ENCODE peak calls at places on chromosomes 6 and 20, in five cellular contexts. O is astrocyte of the cerebellum, H is dorsolateral prefrontal cortex, W is cardiac fibroblast, X is spleen. P is an unnamed sample.

GRCh38 chr6:116011520-116011919 is 49.2 kb downstream of the FRK start:
- DNase-seq in W (no peak), H (no peak), O (no peak), X (no peak), P (no peak)

GRCh38 chr20:36462440-36463211 is 78.7 kb upstream of the MYL9 start:
- DNase-seq in H (peak; percentile 46), O (no peak), W (peak; percentile 69), X (peak; percentile 87), P (no peak)

GRCh38 chr6:56795852-56796532 is 153.3 kb upstream of the DST start:
- DNase-seq in W (peak; percentile 50), X (no peak), O (no peak), H (no peak), P (no peak)

GRCh38 chr6:33103776-33104175 is 28.0 kb downstream of the HLA-DPB1 start:
- DNase-seq in W (no peak), X (no peak), H (no peak), O (no peak), P (no peak)

GRCh38 chr6:99225172-99225571 is 124.3 kb downstream of the FAXC start:
- DNase-seq in H (no peak), O (no peak), X (no peak), W (no peak), P (no peak)

GRCh38 chr6:1280666-1281300 is 31.1 kb upstream of the FOXQ1 start:
- DNase-seq in W (no peak), H (no peak), O (no peak), X (no peak), P (no peak)

GRCh38 chr6:32112436-32112980 is 3.4 kb upstream of the TNXB start:
- DNase-seq in H (no peak), W (peak; percentile 22), X (no peak), O (no peak), P (no peak)

GRCh38 chr20:6764619-6765018 is 2.9 kb upstream of the BMP2 start:
- DNase-seq in X (no peak), H (no peak), O (no peak), W (no peak), P (no peak)

GRCh38 chr6:6420097-6420496 is 99.6 kb upstream of the F13A1 start:
- DNase-seq in X (no peak), W (no peak), H (no peak), O (no peak), P (no peak)

GRCh38 chr6:106112446-106112845 is 26.3 kb downstream of the PRDM1 start:
- DNase-seq in W (no peak), O (no peak), H (no peak), X (no peak), P (no peak)

GRCh38 chr6:28977351-28978136 is 27.6 kb downstream of the ZNF311 start:
- DNase-seq in W (peak; percentile 89), X (peak; percentile 81), O (no peak), H (peak; percentile 23), P (no peak)

GRCh38 chr6:45717027-45717426 is 298.6 kb downstream of the CLIC5 start:
- DNase-seq in W (no peak), H (no peak), X (no peak), O (no peak), P (no peak)

GRCh38 chr20:2558581-2559301 is 22.4 kb downstream of the TMC2 start:
- DNase-seq in X (no peak), H (peak; percentile 30), W (no peak), O (no peak), P (no peak)

GRCh38 chr20:45347936-45348809 is at the start of gene SDC4:
- DNase-seq in O (no peak), W (peak; percentile 56), X (peak; percentile 83), H (peak; percentile 19), P (no peak)

GRCh38 chr6:15037253-15037652 is 208.6 kb upstream of the JARID2 start:
- DNase-seq in W (no peak), X (no peak), H (no peak), O (no peak), P (no peak)

GRCh38 chr6:111770263-111771083 is 102.8 kb downstream of the FYN start:
- DNase-seq in O (no peak), H (no peak), W (no peak), X (no peak), P (no peak)

GRCh38 chr20:10040070-10040970 is 5.5 kb downstream of the ANKEF1 start:
- DNase-seq in W (peak; percentile 77), H (no peak), O (peak; percentile 33), X (no peak), P (peak; percentile 42)

GRCh38 chr20:754904-755303 is 13.4 kb downstream of the SLC52A3 start:
- DNase-seq in O (no peak), H (no peak), X (peak; percentile 15), W (no peak), P (no peak)

GRCh38 chr20:43949741-43950618 is 35.3 kb downstream of the TOX2 start:
- DNase-seq in O (no peak), X (peak; percentile 91), W (no peak), H (no peak), P (no peak)

GRCh38 chr6:84411060-84411629 is 183.7 kb upstream of the CEP162 start:
- DNase-seq in X (no peak), O (peak; percentile 24), W (peak; percentile 75), H (no peak), P (peak; percentile 45)

GRCh38 chr6:139640453-139640852 is 266.0 kb upstream of the CITED2 start:
- DNase-seq in W (peak; percentile 12), O (peak; percentile 47), H (no peak), X (no peak), P (no peak)

GRCh38 chr6:1070085-1070521 is 241.8 kb upstream of the FOXQ1 start:
- DNase-seq in O (no peak), W (no peak), H (no peak), X (no peak), P (no peak)

GRCh38 chr20:41213150-41213820 is 75.9 kb downstream of the PLCG1 start:
- DNase-seq in W (no peak), O (no peak), H (no peak), X (no peak), P (peak; percentile 15)

GRCh38 chr20:3710703-3711417 is 1.5 kb downstream of the SIGLEC1 start:
- DNase-seq in O (no peak), H (peak; percentile 73), X (peak; percentile 91), W (peak; percentile 55), P (no peak)

GRCh38 chr6:43759157-43759925 is 10.7 kb upstream of the VEGFA start:
- DNase-seq in O (no peak), X (peak; percentile 47), W (no peak), H (no peak), P (no peak)

GRCh38 chr6:20085817-20086216 is 126.5 kb downstream of the MBOAT1 start:
- DNase-seq in X (no peak), O (no peak), H (no peak), W (no peak), P (no peak)

GRCh38 chr6:136510299-136510698 is 39.9 kb downstream of the MAP7 start:
- DNase-seq in O (no peak), W (no peak), H (no peak), X (no peak), P (no peak)

GRCh38 chr20:8693709-8694108 is 375.2 kb upstream of the PLCB4 start:
- DNase-seq in H (no peak), O (peak; percentile 29), W (peak; percentile 76), X (no peak), P (peak; percentile 22)

GRCh38 chr6:139979021-139979721 is 604.7 kb upstream of the CITED2 start:
- DNase-seq in H (no peak), O (no peak), X (no peak), W (no peak), P (no peak)

GRCh38 chr20:38129248-38129865 is 35.7 kb downstream of the TGM2 start:
- DNase-seq in O (no peak), X (peak; percentile 25), H (no peak), W (no peak), P (no peak)

GRCh38 chr20:37344506-37345338 is 1.2 kb upstream of the SRC start:
- DNase-seq in X (peak; percentile 55), W (no peak), H (no peak), O (no peak), P (no peak)

GRCh38 chr6:35139470-35139869 is 1.7 kb downstream of the TCP11 start:
- DNase-seq in H (no peak), O (no peak), W (no peak), X (no peak), P (no peak)
- TF ChIP-seq CTCF in H (no peak), O (no peak), W (no peak), X (no peak), P (no peak)

GRCh38 chr6:134020968-134021367 is 31.5 kb downstream of the SLC2A12 start:
- DNase-seq in H (no peak), X (no peak), O (no peak), W (no peak), P (no peak)
- H3K4me3 ChIP-seq in H (no peak overlapping the region), X (no peak overlapping the region), O (no peak overlapping the region), W (no peak overlapping the region), P (no peak overlapping the region)

GRCh38 chr20:25695532-25696383 is 895 bp downstream of the ZNF337 start:
- DNase-seq in H (no peak), X (no peak), W (peak; percentile 21), O (no peak), P (no peak)

GRCh38 chr20:25692499-25692898 is 4.2 kb downstream of the ZNF337 start:
- DNase-seq in X (no peak), O (no peak), H (no peak), W (no peak), P (no peak)

GRCh38 chr20:25699914-25700313 is 3.3 kb upstream of the ZNF337 start:
- DNase-seq in O (no peak), X (no peak), W (peak; percentile 46), H (no peak), P (no peak)

GRCh38 chr20:25697132-25697446 is 436 bp upstream of the ZNF337 start:
- DNase-seq in O (no peak), W (no peak), H (no peak), X (no peak), P (no peak)

DNA sequence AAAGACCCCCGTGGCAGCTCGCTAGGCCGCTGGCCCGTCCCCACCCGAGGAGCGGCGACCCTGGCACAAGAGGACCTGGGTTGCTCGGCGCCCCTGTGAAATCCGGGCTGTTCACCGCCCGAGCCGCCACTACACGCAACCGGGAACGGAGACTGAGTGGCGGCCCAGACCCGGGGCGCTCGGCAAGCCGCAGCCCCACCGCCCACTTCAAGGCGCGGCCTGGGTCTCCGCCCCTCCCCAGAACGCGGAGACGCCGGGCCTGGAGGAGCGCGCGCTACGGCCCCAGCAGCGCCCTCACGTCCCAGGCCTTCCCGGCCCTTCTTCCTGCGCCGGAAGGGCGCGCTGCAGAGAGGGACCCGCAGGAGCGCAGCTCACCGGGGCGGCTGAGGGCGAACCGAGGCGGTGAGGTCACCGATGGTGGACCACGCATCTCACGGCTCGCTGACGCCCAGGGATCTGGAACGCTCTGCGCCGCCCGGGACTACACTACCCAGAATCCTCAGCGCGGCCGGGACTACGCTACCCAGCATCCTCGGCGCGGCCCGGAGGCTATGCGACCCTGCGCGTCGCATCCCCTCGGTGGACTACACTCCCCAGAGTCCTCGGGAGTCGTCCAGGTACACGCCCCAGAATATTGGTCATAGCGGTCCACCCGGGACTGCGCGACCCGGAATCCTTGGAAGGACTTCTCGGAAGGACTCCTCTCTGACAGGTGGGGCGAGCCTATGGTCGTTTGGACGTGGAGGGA is at the start of gene ZNF337:
- DNase-seq in H (peak; percentile 94), W (peak; percentile 95), X (peak; percentile 98), O (peak; percentile 84), P (peak; percentile 85)
- TF ChIP-seq CTCF in H (peak; percentile 41), W (no peak), X (no peak), O (peak; percentile 24), P (peak; percentile 12)

GRCh38 chr6:70415247-70415646 is 1.9 kb downstream of the FAM135A start:
- DNase-seq in O (no peak), X (no peak), H (no peak), W (no peak), P (no peak)
- H3K4me3 ChIP-seq in O (no peak overlapping the region), X (no peak overlapping the region), H (peak overlapping the region; percentile 92), W (no peak overlapping the region), P (no peak overlapping the region)

GRCh38 chr6:109453594-109454482 is 1.7 kb downstream of the MICAL1 start:
- DNase-seq in O (no peak), W (peak; percentile 58), X (peak; percentile 84), H (no peak), P (no peak)
- TF ChIP-seq CTCF in O (no peak), W (no peak), X (no peak), H (no peak), P (no peak)